ENCODE peak calls at places on chromosomes 7 and 10, in ten cellular contexts. S, C, Z, X, L, B, N, R, M and E are unnamed samples.

GRCh38 chr7:23058412-23059096 is 44.6 kb upstream of the HYCC1 start:
- DNase-seq in S (no peak), N (no peak), R (no peak), L (no peak), B (no peak), X (no peak), M (no peak), Z (no peak), C (no peak), E (no peak)

GRCh38 chr10:24255907-24256306 is 47.0 kb downstream of the KIAA1217 start:
- DNase-seq in N (no peak), Z (peak), B (no peak), S (no peak), M (no peak), X (no peak), C (no peak), R (peak), L (no peak), E (no peak)

GRCh38 chr10:11894381-11895107 is 71.4 kb downstream of the PROSER2 start:
- DNase-seq in X (no peak), M (no peak), Z (no peak), L (no peak), N (no peak), C (no peak), B (no peak), R (no peak), S (no peak), E (no peak)

GRCh38 chr10:11036424-11037011 is 18.8 kb downstream of the CELF2 start:
- DNase-seq in R (no peak), M (no peak), Z (peak), X (no peak), S (peak), B (no peak), N (no peak), C (no peak), L (peak), E (no peak)

GRCh38 chr10:123663522-123663921 is 2.6 kb upstream of the GPR26 start:
- DNase-seq in C (no peak), R (no peak), Z (no peak), M (no peak), N (no peak), B (no peak), S (no peak), L (no peak), X (no peak), E (no peak)

GRCh38 chr10:133273534-133274143 is 3.0 kb downstream of the ADAM8 start:
- DNase-seq in R (no peak), M (no peak), C (no peak), S (no peak), X (no peak), B (no peak), Z (no peak), L (no peak), N (no peak), E (no peak)

GRCh38 chr10:4981722-4982471 is 18.7 kb downstream of the AKR1C1 start:
- DNase-seq in L (peak), R (no peak), C (no peak), X (no peak), B (no peak), S (no peak), M (no peak), N (no peak), Z (peak), E (peak)

GRCh38 chr7:11817111-11817710 is 14.8 kb downstream of the THSD7A start:
- DNase-seq in R (no peak), N (no peak), S (no peak), B (no peak), M (no peak), Z (no peak), C (no peak), L (no peak), X (no peak), E (no peak)

GRCh38 chr7:156827587-156828203 is 65.3 kb downstream of the LMBR1 start:
- DNase-seq in M (no peak), R (no peak), L (no peak), C (no peak), B (no peak), S (no peak), X (no peak), Z (no peak), N (no peak), E (peak)

GRCh38 chr10:129971381-129972144 is 7.5 kb upstream of the EBF3 start:
- DNase-seq in M (no peak), S (no peak), Z (peak), L (peak), N (no peak), B (peak), C (peak), X (no peak), R (no peak), E (peak)

GRCh38 chr7:129468087-129468486 is 33.9 kb downstream of the STRIP2 start:
- DNase-seq in B (no peak), M (no peak), R (no peak), L (no peak), N (no peak), X (no peak), Z (no peak), C (no peak), S (peak), E (no peak)

GRCh38 chr7:137774793-137775201 is 72.0 kb downstream of the DGKI start:
- DNase-seq in S (no peak), M (no peak), X (no peak), N (no peak), C (peak), R (no peak), L (no peak), Z (no peak), B (no peak), E (no peak)

GRCh38 chr10:11003739-11004515 is 13.7 kb upstream of the CELF2 start:
- DNase-seq in N (no peak), L (no peak), S (no peak), B (no peak), X (no peak), Z (no peak), C (no peak), M (no peak), R (no peak), E (no peak)